ENCODE peak calls at places on chromosomes 6 and 20, in five cellular contexts. D, Z, B, N and J are unnamed samples.

GRCh38 chr20:50913976-50914375 is 17.3 kb downstream of the ADNP start:
- DNase-seq in D (no peak), Z (no peak), B (no peak), N (no peak), J (peak)

GRCh38 chr6:135566311-135567068 is 69.0 kb upstream of the AHI1 start:
- DNase-seq in D (no peak), Z (no peak), B (no peak), N (no peak), J (no peak)

GRCh38 chr6:33147807-33148666 is 44.2 kb downstream of the COL11A2 start:
- DNase-seq in D (peak), Z (no peak), B (no peak), N (peak), J (peak)

GRCh38 chr6:146032387-146032786 is 3.5 kb downstream of the GRM1 start:
- DNase-seq in D (no peak), Z (no peak), B (no peak), N (no peak), J (no peak)

GRCh38 chr20:19609642-19610223 is 148.3 kb upstream of the RIN2 start:
- DNase-seq in D (no peak), Z (no peak), B (no peak), N (no peak), J (peak)

GRCh38 chr6:142300302-142300701 is 1.5 kb upstream of the ADGRG6 start:
- DNase-seq in D (no peak), Z (no peak), B (no peak), N (no peak), J (no peak)

GRCh38 chr6:6131492-6132109 is 124.9 kb upstream of the NRN1 start:
- DNase-seq in D (peak), Z (no peak), B (no peak), N (peak), J (no peak)

GRCh38 chr6:161215876-161216615 is 57.8 kb downstream of the AGPAT4 start:
- DNase-seq in D (no peak), Z (no peak), B (no peak), N (no peak), J (peak)

GRCh38 chr6:155646443-155646842 is 190.8 kb upstream of the NOX3 start:
- DNase-seq in D (no peak), Z (no peak), B (no peak), N (no peak), J (no peak)

GRCh38 chr6:16872543-16873230 is 111.4 kb upstream of the ATXN1 start:
- DNase-seq in D (no peak), Z (no peak), B (no peak), N (no peak), J (no peak)

GRCh38 chr6:18406955-18407738 is 20.0 kb downstream of the RNF144B start:
- DNase-seq in D (no peak), Z (no peak), B (no peak), N (no peak), J (no peak)

GRCh38 chr20:45993197-45993951 is 15.3 kb upstream of the MMP9 start:
- DNase-seq in D (peak), Z (peak), B (no peak), N (no peak), J (peak)

GRCh38 chr6:158514991-158515390 is 44.9 kb upstream of the TMEM181 start:
- DNase-seq in D (no peak), Z (no peak), B (no peak), N (no peak), J (no peak)

GRCh38 chr6:148709577-148709976 is 37.3 kb upstream of the UST start:
- DNase-seq in D (no peak), Z (no peak), B (no peak), N (no peak), J (no peak)

GRCh38 chr6:53888931-53889330 is 94.1 kb downstream of the LRRC1 start:
- DNase-seq in D (no peak), Z (no peak), B (no peak), N (no peak), J (no peak)